ENCODE peak calls at places on chromosomes 7 and 10, in five cellular contexts. A is upper lobe of right lung, P is stomach, W is cardiac muscle cell, K is mucosa of descending colon. G is an unnamed sample.

GRCh38 chr10:110511734-110512449 is 14.2 kb downstream of the DUSP5 start:
- DNase-seq in W (no peak), P (no peak), A (no peak), K (no peak), G (peak; percentile 15)

GRCh38 chr7:10644849-10645248 is 328.8 kb upstream of the PHF14 start:
- DNase-seq in P (no peak), W (no peak), K (no peak), A (no peak), G (no peak)

GRCh38 chr10:91681361-91682276 is 48.7 kb upstream of the PPP1R3C start:
- DNase-seq in A (no peak), K (no peak), P (no peak), W (peak; percentile 41), G (no peak)

GRCh38 chr7:4837041-4837813 is 24.6 kb downstream of the PAPOLB start:
- DNase-seq in W (no peak), P (no peak), K (no peak), A (peak; percentile 60), G (peak; percentile 52)

GRCh38 chr7:149771199-149771636 is 2.2 kb downstream of the ZNF467 start:
- DNase-seq in P (peak; percentile 34), A (peak; percentile 71), W (no peak), K (no peak), G (no peak)

GRCh38 chr10:21497177-21497807 is 28.2 kb downstream of the SKIDA1 start:
- DNase-seq in P (peak; percentile 94), W (peak; percentile 99), A (peak; percentile 97), K (peak; percentile 92), G (peak; percentile 96)

GRCh38 chr7:102232686-102233286 is 53.9 kb upstream of the SH2B2 start:
- DNase-seq in P (no peak), W (peak; percentile 60), A (no peak), K (no peak), G (no peak)

GRCh38 chr10:59181668-59182067 is 5.2 kb downstream of the PHYHIPL start:
- DNase-seq in W (peak; percentile 73), K (no peak), P (no peak), A (no peak), G (no peak)

GRCh38 chr10:63554666-63555065 is 33.5 kb downstream of the REEP3 start:
- DNase-seq in W (no peak), P (no peak), A (no peak), K (no peak), G (no peak)

GRCh38 chr7:144074374-144074773 is 4.8 kb downstream of the OR2A25 start:
- DNase-seq in K (no peak), P (no peak), W (no peak), A (no peak), G (no peak)

GRCh38 chr7:155002411-155003214 is at the start of gene PAXIP1:
- DNase-seq in P (peak; percentile 50), K (peak; percentile 62), A (peak; percentile 76), W (peak; percentile 87), G (peak; percentile 67)

GRCh38 chr10:11874568-11875182 is 51.5 kb downstream of the PROSER2 start:
- DNase-seq in P (peak; percentile 47), A (peak; percentile 80), K (no peak), W (peak; percentile 92), G (peak; percentile 52)

GRCh38 chr7:138359891-138360582 is 100.0 kb upstream of the TRIM24 start:
- DNase-seq in P (no peak), K (no peak), A (no peak), W (no peak), G (no peak)

GRCh38 chr10:35885076-35885475 is 243.0 kb upstream of the FZD8 start:
- DNase-seq in K (no peak), A (no peak), W (peak; percentile 22), P (no peak), G (no peak)

GRCh38 chr7:909358-910329 is 33.3 kb downstream of the GET4 start:
- DNase-seq in K (peak; percentile 89), P (peak; percentile 52), A (peak; percentile 88), W (peak; percentile 42), G (peak; percentile 87)

GRCh38 chr7:118006979-118007378 is 133.7 kb upstream of the CTTNBP2 start:
- DNase-seq in A (no peak), K (no peak), W (no peak), P (no peak), G (no peak)

GRCh38 chr7:69738396-69738889 is 140.2 kb downstream of the AUTS2 start:
- DNase-seq in A (no peak), W (peak; percentile 58), K (no peak), P (no peak), G (no peak)

GRCh38 chr10:44416021-44416758 is 31.3 kb upstream of the CXCL12 start:
- DNase-seq in K (no peak), A (peak; percentile 20), W (no peak), P (no peak), G (peak; percentile 64)

GRCh38 chr7:5494683-5495561 is 71.3 kb upstream of the TNRC18 start:
- DNase-seq in W (peak; percentile 85), A (peak; percentile 89), P (peak; percentile 77), K (peak; percentile 80), G (peak; percentile 88)

GRCh38 chr7:157469181-157470016 is 132.6 kb downstream of the DNAJB6 start:
- DNase-seq in K (no peak), A (no peak), P (peak; percentile 21), W (no peak), G (peak; percentile 39)

GRCh38 chr7:135978624-135979023 is 1.5 kb upstream of the MTPN start:
- DNase-seq in W (no peak), A (no peak), P (no peak), K (no peak), G (no peak)

GRCh38 chr7:135981958-135982646 is 4.9 kb upstream of the MTPN start:
- DNase-seq in K (no peak), A (no peak), W (no peak), P (no peak), G (no peak)

GRCh38 chr7:135980665-135981180 is 3.6 kb upstream of the MTPN start:
- DNase-seq in K (no peak), P (peak; percentile 29), W (no peak), A (no peak), G (no peak)

GRCh38 chr7:135977742-135978066 is 545 bp upstream of the MTPN start:
- DNase-seq in W (no peak), A (no peak), P (no peak), K (no peak), G (no peak)

DNA sequence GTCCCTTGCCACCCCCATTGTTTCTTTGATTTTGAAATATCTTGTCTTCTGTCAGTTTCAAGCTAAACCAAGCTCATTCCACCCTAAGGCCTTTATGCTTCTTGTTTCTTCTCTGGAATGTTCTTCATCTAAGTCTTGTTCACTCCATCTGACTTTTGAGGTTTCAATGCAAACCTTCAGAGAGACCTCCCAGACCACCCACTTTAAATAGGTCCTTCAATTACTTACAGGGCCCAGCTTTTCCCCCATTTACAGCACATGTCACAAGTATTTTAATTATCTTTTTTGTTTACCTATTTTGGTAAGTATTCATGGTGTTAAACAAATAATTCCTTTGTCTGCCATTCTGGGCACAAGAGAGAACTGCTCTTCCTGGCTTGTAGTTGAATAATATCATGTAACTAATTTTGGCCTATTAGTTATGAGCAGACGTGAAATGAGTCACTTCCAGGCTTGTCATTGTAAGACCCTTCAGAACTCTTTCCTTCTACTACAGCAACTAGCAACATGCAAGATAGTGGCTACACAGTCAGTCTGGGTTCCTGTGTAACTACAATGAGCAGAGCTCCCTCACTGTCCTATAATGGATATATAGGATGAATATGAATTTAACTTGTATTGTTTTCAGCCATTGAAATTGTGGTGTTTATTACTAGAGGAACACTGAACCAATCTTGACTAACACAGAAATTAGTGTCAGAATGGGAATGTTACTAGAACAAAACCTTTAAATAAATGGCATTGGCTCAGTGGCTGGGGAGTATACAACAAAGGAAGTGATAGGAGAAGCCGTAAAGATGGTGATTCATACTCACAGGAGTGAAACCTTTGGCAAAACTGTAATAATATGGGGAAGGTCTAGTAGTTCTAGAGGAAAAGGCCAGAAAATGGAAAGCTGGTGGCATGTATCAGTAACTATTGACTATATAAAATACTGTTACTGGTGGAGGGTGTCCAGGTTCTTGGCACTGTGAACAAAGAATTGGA is 2.8 kb upstream of the MTPN start:
- DNase-seq in A (no peak), P (no peak), K (no peak), W (no peak), G (no peak)
- H3K4me3 ChIP-seq in A (peak overlapping the region; percentile 19), P (no peak overlapping the region), K (no peak overlapping the region), W (no peak overlapping the region), G (no peak overlapping the region)

GRCh38 chr10:7399533-7399932 is 11.3 kb downstream of the SFMBT2 start:
- DNase-seq in A (no peak), W (no peak), P (no peak), K (no peak), G (no peak)
- H3K4me1 ChIP-seq in A (no peaks in the 10 kb centered on the region), W (peaks cover 27% of the 10 kb centered on the region), P (no peaks in the 10 kb centered on the region), K (no peaks in the 10 kb centered on the region), G (no peaks in the 10 kb centered on the region)

GRCh38 chr7:151243411-151244155 is 4.9 kb downstream of the SMARCD3 start:
- DNase-seq in A (peak; percentile 48), K (no peak), P (no peak), W (no peak), G (no peak)
- H3K4me3 ChIP-seq in A (no peak overlapping the region), K (no peak overlapping the region), P (peak overlapping the region; percentile 42), W (no peak overlapping the region), G (no peak overlapping the region)

GRCh38 chr7:36393826-36394225 is 4.2 kb downstream of the ANLN start:
- DNase-seq in A (no peak), K (no peak), W (no peak), P (no peak), G (no peak)

GRCh38 chr7:36389371-36390198 is at the start of gene ANLN:
- DNase-seq in W (peak; percentile 96), P (peak; percentile 94), A (peak; percentile 96), K (peak; percentile 96), G (peak; percentile 97)

GRCh38 chr7:36388423-36388822 is 1.2 kb upstream of the ANLN start:
- DNase-seq in A (no peak), W (no peak), K (no peak), P (no peak), G (no peak)

GRCh38 chr7:36390199-36391090 is 783 bp downstream of the ANLN start:
- DNase-seq in K (peak; percentile 90), A (peak; percentile 88), W (peak; percentile 87), P (peak; percentile 83), G (peak; percentile 69)

DNA sequence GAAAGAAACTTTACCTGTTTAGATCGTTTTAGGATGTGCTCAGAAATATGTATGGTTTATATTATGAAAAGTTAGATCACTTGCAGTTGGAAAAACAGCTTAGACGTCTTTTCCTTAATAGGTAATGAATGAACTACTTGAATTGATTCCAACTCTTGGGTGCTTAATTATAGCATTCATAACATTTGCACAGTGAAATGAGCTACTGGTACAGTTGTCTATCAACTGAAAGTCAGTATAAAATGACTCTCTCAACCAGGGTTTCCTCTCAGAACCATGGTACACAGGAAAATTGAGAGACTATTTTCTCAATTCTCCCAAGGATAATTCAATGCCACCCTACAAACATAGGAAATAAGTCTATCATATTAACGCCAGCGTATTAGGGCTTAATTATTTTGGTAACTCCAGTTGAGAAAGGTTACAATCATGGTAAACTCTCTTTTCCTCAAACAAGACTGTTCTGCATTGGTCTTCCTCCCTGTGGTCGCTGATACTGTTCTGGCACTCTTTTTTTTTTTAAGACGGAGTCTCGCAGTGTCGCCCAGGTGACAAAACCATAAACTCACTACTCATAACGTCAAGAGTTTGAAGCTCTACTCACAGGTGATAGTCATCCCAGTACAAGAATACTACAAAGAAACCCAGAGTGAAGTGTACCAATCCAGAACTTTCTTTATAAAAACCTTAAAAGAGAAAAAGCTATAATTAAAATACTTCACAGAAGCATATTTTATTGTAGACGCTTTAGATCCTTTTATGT is 2.0 kb downstream of the ANLN start:
- DNase-seq in K (no peak), W (no peak), A (no peak), P (no peak), G (no peak)
- H3K4me1 ChIP-seq in K (peaks cover 10% of the 10 kb centered on the region), W (peaks cover 18% of the 10 kb centered on the region), A (peaks cover 20% of the 10 kb centered on the region), P (peaks cover 11% of the 10 kb centered on the region), G (peaks cover 31% of the 10 kb centered on the region)

G was measured in sigmoid colon.